ENCODE peak calls at places on chromosomes 16 and 17, in four cellular contexts. S is GM23338; H is CD4-positive, CD25-positive, alpha-beta regulatory T cell; V is right lobe of liver. K is an unnamed sample.

GRCh38 chr16:88422733-88423447 is 30.2 kb upstream of the ZFPM1 start:
- DNase-seq in S (no peak), H (no peak), V (no peak), K (no peak)

GRCh38 chr17:73109603-73110002 is 17.1 kb upstream of the SLC39A11 start:
- DNase-seq in S (no peak), H (no peak), V (no peak), K (no peak)

GRCh38 chr17:15392326-15392739 is 50.9 kb upstream of the TEKT3 start:
- DNase-seq in S (no peak), H (no peak), V (no peak), K (no peak)

GRCh38 chr17:68600123-68600880 is 865 bp downstream of the FAM20A start:
- DNase-seq in S (peak), H (no peak), V (peak), K (no peak)

GRCh38 chr17:35447494-35447893 is 1.1 kb downstream of the SLFN13 start:
- DNase-seq in S (no peak), H (no peak), V (no peak), K (no peak)

GRCh38 chr16:77956231-77956630 is 66.1 kb upstream of the CLEC3A start:
- DNase-seq in S (no peak), H (no peak), V (no peak), K (no peak)

GRCh38 chr16:27823438-27823820 is 240.1 kb downstream of the GSG1L start:
- DNase-seq in S (no peak), H (no peak), V (no peak), K (no peak)

GRCh38 chr16:83808573-83809014 is 816 bp downstream of the HSBP1 start:
- DNase-seq in S (no peak), H (no peak), V (no peak), K (no peak)

GRCh38 chr17:27558842-27559505 is 72.0 kb upstream of the LGALS9 start:
- DNase-seq in S (no peak), H (no peak), V (peak), K (no peak)

GRCh38 chr17:63274156-63274555 is 171.9 kb downstream of the CYB561 start:
- DNase-seq in S (no peak), H (no peak), V (no peak), K (no peak)

GRCh38 chr17:15332338-15332737 is 9.1 kb downstream of the TEKT3 start:
- DNase-seq in S (peak), H (no peak), V (no peak), K (no peak)

GRCh38 chr16:73068546-73069401 is 20.8 kb upstream of the ZFHX3 start:
- DNase-seq in S (no peak), H (no peak), V (no peak), K (no peak)

GRCh38 chr16:2365895-2366294 is 25.4 kb upstream of the ABCA3 start:
- DNase-seq in S (no peak), H (no peak), V (no peak), K (no peak)

GRCh38 chr16:8376430-8376829 is 213.9 kb downstream of the TMEM114 start:
- DNase-seq in S (no peak), H (no peak), V (no peak), K (no peak)

GRCh38 chr17:71334041-71334781 is 786.6 kb upstream of the SOX9 start:
- DNase-seq in S (peak), H (no peak), V (no peak), K (no peak)
- H3K4me3 ChIP-seq in S (no peak), H (no peak), V (no peak), K (no peak)

GRCh38 chr16:86176462-86176861 is 277.5 kb downstream of the IRF8 start:
- DNase-seq in S (no peak), H (no peak), V (no peak), K (no peak)
- H3K4me3 ChIP-seq in S (no peak), H (no peak), V (no peak), K (no peak)

GRCh38 chr17:75392559-75392958 is 12.9 kb downstream of the GRB2 start:
- DNase-seq in S (no peak), H (no peak), V (no peak), K (no peak)
- H3K4me3 ChIP-seq in S (peak), H (no peak), V (no peak), K (no peak)

GRCh38 chr17:48432820-48433775 is 3.1 kb upstream of the SKAP1 start:
- DNase-seq in S (no peak), H (no peak), V (no peak), K (no peak)
- H3K4me3 ChIP-seq in S (no peak), H (no peak), V (no peak), K (no peak)

GRCh38 chr17:61183793-61184192 is 215.8 kb upstream of the TBX2 start:
- DNase-seq in S (no peak), H (no peak), V (no peak), K (no peak)

GRCh38 chr17:61186996-61187395 is 212.6 kb upstream of the TBX2 start:
- DNase-seq in S (no peak), H (no peak), V (no peak), K (no peak)

GRCh38 chr17:61188081-61188480 is 211.6 kb upstream of the TBX2 start:
- DNase-seq in S (no peak), H (no peak), V (no peak), K (no peak)

GRCh38 chr17:61189968-61190367 is 209.7 kb upstream of the TBX2 start:
- DNase-seq in S (no peak), H (no peak), V (no peak), K (no peak)

GRCh38 chr17:61185385-61185784 is 214.3 kb upstream of the TBX2 start:
- DNase-seq in S (no peak), H (no peak), V (no peak), K (no peak)
- H3K4me3 ChIP-seq in S (no peak), H (no peak), V (no peak), K (no peak)

K was measured in Jurkat, Clone E6-1.